ENCODE peak calls at places on chromosomes 7 and 10, in eight cellular contexts. One of them, this sample, is unnamed.

GRCh38 chr7:55432937-55433784 is 68.0 kb downstream of the LANCL2 start:
- DNase-seq in naive thymus-derived CD4-positive, alpha-beta T cell: peak
- DNase-seq in activated naive CD4-positive, alpha-beta T cell treated with Interleukin-2 at 50 U/mL for 16 hours: no peak
- DNase-seq in CD8-positive, alpha-beta memory T cell: peak
- DNase-seq in adrenal gland: no peak
- DNase-seq in WTC11: no peak
- DNase-seq in H1: no peak
- DNase-seq in Daoy: peak
- DNase-seq in this sample: no peak

GRCh38 chr7:141244466-141244865 is 170.6 kb downstream of the TMEM178B start:
- DNase-seq in naive thymus-derived CD4-positive, alpha-beta T cell: no peak
- DNase-seq in activated naive CD4-positive, alpha-beta T cell treated with Interleukin-2 at 50 U/mL for 16 hours: no peak
- DNase-seq in CD8-positive, alpha-beta memory T cell: no peak
- DNase-seq in adrenal gland: no peak
- DNase-seq in WTC11: no peak
- DNase-seq in H1: no peak
- DNase-seq in Daoy: no peak
- DNase-seq in this sample: no peak

GRCh38 chr7:93728292-93728691 is 153.8 kb upstream of the CALCR start:
- DNase-seq in naive thymus-derived CD4-positive, alpha-beta T cell: no peak
- DNase-seq in activated naive CD4-positive, alpha-beta T cell treated with Interleukin-2 at 50 U/mL for 16 hours: no peak
- DNase-seq in CD8-positive, alpha-beta memory T cell: no peak
- DNase-seq in adrenal gland: no peak
- DNase-seq in WTC11: no peak
- DNase-seq in H1: no peak
- DNase-seq in Daoy: peak
- DNase-seq in this sample: no peak

GRCh38 chr10:5369362-5370158 is 4.8 kb downstream of the UCN3 start:
- DNase-seq in naive thymus-derived CD4-positive, alpha-beta T cell: no peak
- DNase-seq in activated naive CD4-positive, alpha-beta T cell treated with Interleukin-2 at 50 U/mL for 16 hours: no peak
- DNase-seq in CD8-positive, alpha-beta memory T cell: no peak
- DNase-seq in adrenal gland: no peak
- DNase-seq in WTC11: no peak
- DNase-seq in H1: no peak
- DNase-seq in Daoy: no peak
- DNase-seq in this sample: no peak

GRCh38 chr10:118444016-118444415 is 101.9 kb upstream of the FAM204A start:
- DNase-seq in naive thymus-derived CD4-positive, alpha-beta T cell: no peak
- DNase-seq in activated naive CD4-positive, alpha-beta T cell treated with Interleukin-2 at 50 U/mL for 16 hours: no peak
- DNase-seq in CD8-positive, alpha-beta memory T cell: no peak
- DNase-seq in adrenal gland: no peak
- DNase-seq in WTC11: no peak
- DNase-seq in H1: no peak
- DNase-seq in Daoy: no peak
- DNase-seq in this sample: no peak

GRCh38 chr10:30284860-30285594 is 64.1 kb downstream of the MTPAP start:
- DNase-seq in naive thymus-derived CD4-positive, alpha-beta T cell: no peak
- DNase-seq in activated naive CD4-positive, alpha-beta T cell treated with Interleukin-2 at 50 U/mL for 16 hours: no peak
- DNase-seq in CD8-positive, alpha-beta memory T cell: no peak
- DNase-seq in adrenal gland: no peak
- DNase-seq in WTC11: no peak
- DNase-seq in H1: no peak
- DNase-seq in Daoy: peak
- DNase-seq in this sample: no peak

GRCh38 chr10:79314761-79315601 is 32.3 kb upstream of the PPIF start:
- DNase-seq in naive thymus-derived CD4-positive, alpha-beta T cell: no peak
- DNase-seq in activated naive CD4-positive, alpha-beta T cell treated with Interleukin-2 at 50 U/mL for 16 hours: no peak
- DNase-seq in CD8-positive, alpha-beta memory T cell: no peak
- DNase-seq in adrenal gland: no peak
- DNase-seq in WTC11: no peak
- DNase-seq in H1: no peak
- DNase-seq in Daoy: no peak
- DNase-seq in this sample: peak

GRCh38 chr7:71761336-71761735 is 629.4 kb downstream of the GALNT17 start:
- DNase-seq in naive thymus-derived CD4-positive, alpha-beta T cell: no peak
- DNase-seq in activated naive CD4-positive, alpha-beta T cell treated with Interleukin-2 at 50 U/mL for 16 hours: no peak
- DNase-seq in CD8-positive, alpha-beta memory T cell: no peak
- DNase-seq in adrenal gland: no peak
- DNase-seq in WTC11: no peak
- DNase-seq in H1: no peak
- DNase-seq in Daoy: no peak
- DNase-seq in this sample: no peak

GRCh38 chr7:117493460-117493859 is 13.6 kb downstream of the CFTR start:
- DNase-seq in naive thymus-derived CD4-positive, alpha-beta T cell: no peak
- DNase-seq in activated naive CD4-positive, alpha-beta T cell treated with Interleukin-2 at 50 U/mL for 16 hours: no peak
- DNase-seq in CD8-positive, alpha-beta memory T cell: no peak
- DNase-seq in adrenal gland: no peak
- DNase-seq in WTC11: no peak
- DNase-seq in H1: no peak
- DNase-seq in Daoy: no peak
- DNase-seq in this sample: no peak

GRCh38 chr10:5081091-5081490 is 13.1 kb upstream of the AKR1C3 start:
- DNase-seq in naive thymus-derived CD4-positive, alpha-beta T cell: no peak
- DNase-seq in activated naive CD4-positive, alpha-beta T cell treated with Interleukin-2 at 50 U/mL for 16 hours: no peak
- DNase-seq in CD8-positive, alpha-beta memory T cell: no peak
- DNase-seq in adrenal gland: no peak
- DNase-seq in WTC11: no peak
- DNase-seq in H1: no peak
- DNase-seq in Daoy: no peak
- DNase-seq in this sample: no peak

GRCh38 chr7:127943541-127944521 is 87.4 kb downstream of the LRRC4 start:
- DNase-seq in naive thymus-derived CD4-positive, alpha-beta T cell: no peak
- DNase-seq in activated naive CD4-positive, alpha-beta T cell treated with Interleukin-2 at 50 U/mL for 16 hours: no peak
- DNase-seq in CD8-positive, alpha-beta memory T cell: no peak
- DNase-seq in adrenal gland: no peak
- DNase-seq in WTC11: no peak
- DNase-seq in H1: no peak
- DNase-seq in Daoy: no peak
- DNase-seq in this sample: peak

This sample was measured in heart left ventricle.